ENCODE peak calls at places on chromosomes 11 and 22, in four cellular contexts. N is choroid plexus epithelial cell, I is kidney, C is neuronal stem cell. Q is an unnamed sample.

GRCh38 chr11:44260081-44260480 is 49.9 kb downstream of the ALX4 start:
- DNase-seq in N (no peak), I (no peak), C (no peak), Q (no peak)

GRCh38 chr11:66291303-66291705 is 390 bp upstream of the TMEM151A start:
- DNase-seq in N (no peak), I (peak), C (no peak), Q (no peak)

GRCh38 chr22:36351921-36352774 is 35.6 kb downstream of the MYH9 start:
- DNase-seq in N (peak), I (peak), C (no peak), Q (peak)

GRCh38 chr11:73170140-73170539 is 28.0 kb upstream of the FCHSD2 start:
- DNase-seq in N (peak), I (no peak), C (no peak), Q (no peak)

GRCh38 chr11:17992916-17993315 is 19.9 kb downstream of the SERGEF start:
- DNase-seq in N (no peak), I (no peak), C (no peak), Q (no peak)

GRCh38 chr11:117828641-117829368 is 4.3 kb upstream of the FXYD2 start:
- DNase-seq in N (peak), I (peak), C (no peak), Q (peak)

GRCh38 chr11:22860241-22860640 is at the start of gene CCDC179:
- DNase-seq in N (no peak), I (no peak), C (no peak), Q (no peak)

GRCh38 chr11:82004537-82005213 is 729.0 kb downstream of the FAM181B start:
- DNase-seq in N (peak), I (no peak), C (no peak), Q (no peak)

GRCh38 chr22:19232620-19233019 is 54.1 kb upstream of the SLC25A1 start:
- DNase-seq in N (peak), I (no peak), C (no peak), Q (no peak)

GRCh38 chr11:102518296-102519094 is 12.1 kb downstream of the MMP7 start:
- DNase-seq in N (no peak), I (no peak), C (no peak), Q (no peak)

GRCh38 chr22:45506961-45507360 is 4.3 kb downstream of the FBLN1 start:
- DNase-seq in N (no peak), I (peak), C (no peak), Q (no peak)

GRCh38 chr11:1667906-1668305 is 29.1 kb upstream of the KRTAP5-6 start:
- DNase-seq in N (no peak), I (peak), C (no peak), Q (no peak)

GRCh38 chr11:15106201-15106965 is 8.3 kb upstream of the INSC start:
- DNase-seq in N (peak), I (no peak), C (no peak), Q (peak)

GRCh38 chr22:41367680-41368542 is 13.8 kb upstream of the TEF start:
- DNase-seq in N (peak), I (peak), C (no peak), Q (no peak)

GRCh38 chr22:19962246-19962908 is 20.8 kb upstream of the TXNRD2 start:
- DNase-seq in N (peak), I (peak), C (peak), Q (peak)

GRCh38 chr22:42172385-42173172 is 42.0 kb upstream of the CYP2D6 start:
- DNase-seq in N (no peak), I (no peak), C (no peak), Q (no peak)

GRCh38 chr22:40027191-40028097 is 32.7 kb downstream of the FAM83F start:
- DNase-seq in N (no peak), I (peak), C (no peak), Q (no peak)

GRCh38 chr11:7436657-7437056 is 48.6 kb upstream of the OLFML1 start:
- DNase-seq in N (no peak), I (no peak), C (no peak), Q (no peak)

GRCh38 chr11:61969838-61970452 is 2.5 kb upstream of the FTH1 start:
- DNase-seq in N (peak), I (no peak), C (no peak), Q (peak)

GRCh38 chr11:104618949-104619348 is 279.3 kb downstream of the CASP12 start:
- DNase-seq in N (no peak), I (no peak), C (no peak), Q (no peak)

GRCh38 chr22:19709063-19709769 is 5.1 kb upstream of the SEPTIN5 start:
- DNase-seq in N (no peak), I (peak), C (no peak), Q (no peak)

GRCh38 chr11:34206598-34207300 is 101.3 kb downstream of the NAT10 start:
- DNase-seq in N (no peak), I (no peak), C (no peak), Q (no peak)

GRCh38 chr22:46084376-46084775 is 66.0 kb upstream of the PPARA start:
- DNase-seq in N (no peak), I (peak), C (no peak), Q (no peak)

GRCh38 chr22:19430890-19431541 is 517 bp downstream of the HIRA start:
- DNase-seq in N (peak), I (peak), C (peak), Q (no peak)

GRCh38 chr22:43897751-43898261 is 6.0 kb upstream of the PNPLA5 start:
- DNase-seq in N (peak), I (no peak), C (no peak), Q (no peak)

GRCh38 chr22:46971141-46971775 is 208.8 kb downstream of the TBC1D22A start:
- DNase-seq in N (peak), I (peak), C (no peak), Q (no peak)

GRCh38 chr11:14119357-14119756 is 156.8 kb downstream of the SPON1 start:
- DNase-seq in N (no peak), I (no peak), C (no peak), Q (no peak)

GRCh38 chr11:86523738-86524602 is 148.4 kb downstream of the ME3 start:
- DNase-seq in N (peak), I (no peak), C (no peak), Q (peak)

GRCh38 chr22:41479671-41480396 is 10.9 kb downstream of the ACO2 start:
- DNase-seq in N (peak), I (no peak), C (peak), Q (no peak)

GRCh38 chr11:14417975-14418374 is 59.0 kb upstream of the RRAS2 start:
- DNase-seq in N (peak), I (no peak), C (no peak), Q (no peak)

DNA sequence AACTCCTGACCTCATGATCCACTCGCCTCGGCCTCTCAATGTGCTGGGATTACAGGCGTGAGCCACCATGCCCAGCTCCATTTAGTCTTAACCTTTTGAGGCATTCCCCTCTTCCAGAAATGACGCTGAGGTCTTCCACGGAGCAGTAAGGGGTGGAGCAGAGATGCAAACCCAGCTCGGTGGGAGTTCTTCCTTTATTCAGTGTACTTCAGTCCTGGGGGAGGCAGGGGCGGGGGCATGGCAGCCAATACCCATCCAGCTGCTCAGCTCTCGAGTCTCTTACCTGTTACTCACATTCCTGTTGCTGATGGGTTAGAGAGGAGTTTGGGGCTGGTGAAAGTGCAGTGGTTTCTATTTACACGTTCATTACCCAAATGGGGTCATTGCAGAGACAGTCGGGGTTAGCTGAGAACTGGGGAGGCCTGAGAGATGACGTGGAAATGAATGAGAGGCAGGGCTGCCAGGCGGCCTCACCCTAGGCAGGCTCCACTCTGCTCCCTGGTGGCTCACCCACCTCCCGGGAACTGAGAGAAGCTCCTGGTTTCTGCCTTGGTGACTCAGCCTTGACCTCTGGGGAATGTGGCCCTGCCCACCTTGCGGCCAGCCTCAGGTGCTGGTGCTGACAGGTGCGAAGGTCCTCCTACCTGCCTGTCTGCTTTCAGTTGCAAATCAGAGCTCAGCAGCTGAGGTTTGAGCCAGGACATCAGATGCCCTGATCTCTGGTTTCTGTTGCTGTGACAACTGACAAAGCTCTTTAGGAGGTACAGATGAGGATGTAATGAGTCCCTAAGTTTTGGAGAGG is 13.4 kb upstream of the ST14 start:
- DNase-seq in N (peak), I (peak), C (no peak), Q (no peak)
- H3K4me3 ChIP-seq in N (no peak), I (no peak), C (no peak), Q (no peak)

DNA sequence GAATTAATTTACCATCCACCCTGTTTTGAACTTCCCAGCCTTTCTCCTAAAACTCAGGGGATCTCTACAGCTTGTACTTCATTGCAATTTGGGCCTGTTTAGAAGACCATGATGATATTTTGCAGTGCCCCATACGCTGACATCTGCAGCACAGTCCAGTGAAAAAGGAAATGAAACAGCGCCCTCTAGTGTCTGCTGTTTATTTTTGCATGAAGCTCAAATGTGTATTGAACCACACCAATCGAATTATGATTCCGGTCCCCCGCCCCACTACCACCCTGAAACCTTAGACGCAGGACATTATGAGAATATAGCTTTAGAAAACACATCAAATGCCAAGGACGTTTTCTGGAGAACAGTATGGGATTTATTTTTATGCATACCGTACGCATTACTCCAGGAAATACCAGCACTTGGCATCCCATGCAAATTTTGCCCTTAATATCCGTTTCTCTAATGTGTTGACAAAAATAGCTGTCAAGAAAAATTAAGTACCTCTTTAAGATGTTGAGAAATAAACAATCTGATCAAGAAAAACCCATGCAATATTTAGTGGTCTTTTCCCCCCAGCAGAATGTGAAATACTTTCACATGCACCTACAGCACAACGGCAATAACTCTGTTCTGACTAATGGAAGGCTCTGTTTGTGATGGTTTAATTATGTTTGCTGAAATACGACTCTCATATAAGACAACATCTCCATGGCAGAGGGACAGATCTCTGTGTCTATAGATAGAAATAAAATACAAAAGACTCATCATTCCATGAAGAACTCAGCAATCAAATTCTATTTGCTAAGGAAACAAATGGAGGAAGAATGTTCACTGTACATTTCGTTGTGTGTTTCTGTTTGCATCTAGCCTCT is 93.9 kb downstream of the TECTA start:
- DNase-seq in N (peak), I (no peak), C (peak), Q (peak)
- H3K4me3 ChIP-seq in N (no peak), I (peak), C (no peak), Q (no peak)

DNA sequence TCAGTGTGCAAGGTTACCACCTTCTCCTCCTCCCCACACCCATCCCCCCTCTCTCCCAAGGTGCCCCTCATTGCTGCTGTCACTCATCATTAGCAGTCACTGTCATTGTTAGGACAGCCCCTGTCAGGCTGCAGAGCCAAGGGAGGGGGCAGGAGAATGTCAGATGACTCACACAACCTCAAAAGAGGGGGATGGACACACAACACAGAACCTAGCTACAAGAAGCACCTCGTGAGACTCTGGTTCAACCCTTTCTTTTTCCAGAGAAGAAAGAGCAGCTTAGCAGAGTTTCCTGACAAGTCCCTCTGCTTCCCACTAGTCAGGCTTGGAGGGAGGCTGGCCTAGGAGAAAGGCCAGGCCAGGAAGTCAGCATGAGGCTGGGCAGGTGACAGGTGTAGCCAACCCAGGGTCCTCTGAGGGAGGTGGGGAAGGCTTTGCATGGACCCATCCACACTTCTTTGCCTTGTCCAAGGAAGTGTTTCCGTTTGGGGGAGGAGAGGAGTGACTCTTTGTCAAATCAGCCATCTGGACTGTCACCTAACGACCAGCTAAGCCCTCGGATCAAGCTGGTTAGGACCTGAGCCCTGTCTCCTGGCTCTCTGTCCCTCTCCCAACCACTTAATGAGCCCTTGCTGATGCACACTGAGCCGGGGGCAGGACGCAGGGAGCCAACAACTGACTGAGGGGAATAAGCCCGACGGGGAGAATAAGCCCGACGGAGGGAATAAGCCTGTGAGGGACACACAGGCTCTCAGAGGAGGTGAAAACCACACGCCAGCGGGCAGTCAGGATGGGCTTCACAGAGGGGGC is 18.3 kb downstream of the ADORA2A start:
- DNase-seq in N (no peak), I (peak), C (peak), Q (no peak)
- H3K4me3 ChIP-seq in N (no peak), I (no peak), C (no peak), Q (no peak)

GRCh38 chr11:108787105-108787504 is 122.2 kb downstream of the DDX10 start:
- DNase-seq in N (peak), I (no peak), C (no peak), Q (no peak)

GRCh38 chr11:108786281-108786990 is 121.6 kb downstream of the DDX10 start:
- DNase-seq in N (no peak), I (no peak), C (no peak), Q (no peak)

GRCh38 chr11:108793138-108793537 is 128.3 kb downstream of the DDX10 start:
- DNase-seq in N (no peak), I (no peak), C (no peak), Q (no peak)

GRCh38 chr11:108790501-108791299 is 125.8 kb downstream of the DDX10 start:
- DNase-seq in N (no peak), I (no peak), C (no peak), Q (no peak)

GRCh38 chr11:108788565-108789199 is 123.8 kb downstream of the DDX10 start:
- DNase-seq in N (peak), I (no peak), C (peak), Q (no peak)
- H3K4me3 ChIP-seq in N (no peak), I (no peak), C (no peak), Q (no peak)

GRCh38 chr11:107676341-107676740 is 35.5 kb downstream of the SLN start:
- DNase-seq in N (no peak), I (no peak), C (no peak), Q (no peak)
- H3K4me3 ChIP-seq in N (no peak), I (no peak), C (no peak), Q (no peak)

DNA sequence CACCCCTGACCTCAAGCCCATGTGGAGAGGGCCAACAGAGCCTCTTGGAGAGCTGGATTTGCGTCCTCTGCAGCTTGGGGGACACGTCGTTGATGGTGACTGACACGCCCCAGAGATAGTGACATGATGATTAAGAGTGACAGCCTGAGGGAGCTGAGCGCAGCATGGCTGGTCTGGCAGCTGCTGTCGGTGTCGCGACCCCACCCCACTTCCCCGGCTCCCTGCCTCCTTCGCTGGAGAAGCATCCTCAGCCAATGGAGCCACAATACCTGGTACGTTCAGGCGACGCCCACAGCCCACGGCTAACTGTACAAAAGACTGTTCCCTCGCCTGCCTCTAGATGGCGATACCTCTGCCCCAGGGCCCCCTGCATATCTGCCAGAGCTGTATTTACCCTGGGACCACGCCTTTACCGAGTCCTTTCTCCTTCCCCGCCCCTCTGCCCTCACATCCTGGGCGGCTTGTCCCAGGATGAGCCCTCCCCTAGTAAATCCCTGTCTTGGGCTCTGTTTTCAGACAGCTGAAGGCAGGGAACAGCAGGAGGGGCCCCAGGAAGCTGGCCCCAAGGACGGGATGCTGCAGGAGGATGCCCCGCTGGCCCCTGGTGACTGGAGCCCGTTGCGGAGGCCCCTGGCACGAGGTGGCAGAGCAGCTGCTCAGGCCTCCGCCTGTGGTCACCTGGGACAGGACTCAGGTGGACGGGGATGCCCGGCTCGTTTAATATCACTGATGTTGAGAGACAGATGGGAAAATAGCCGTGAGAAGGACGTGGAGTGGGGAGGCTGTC is 90.6 kb downstream of the RPS6KA4 start:
- DNase-seq in N (peak), I (no peak), C (peak), Q (peak)
- H3K4me3 ChIP-seq in N (no peak), I (peak), C (peak), Q (no peak)

GRCh38 chr11:19924321-19925115 is 211.9 kb downstream of the NAV2 start:
- DNase-seq in N (no peak), I (no peak), C (no peak), Q (no peak)
- H3K4me3 ChIP-seq in N (no peak), I (no peak), C (no peak), Q (no peak)

GRCh38 chr22:28282346-28282745 is 363.3 kb upstream of the PITPNB start:
- DNase-seq in N (peak), I (no peak), C (no peak), Q (no peak)
- H3K4me3 ChIP-seq in N (no peak), I (no peak), C (no peak), Q (no peak)